ENCODE peak calls at places on chromosomes 13 and 19, in seven cellular contexts. One of them, this sample, is unnamed.

GRCh38 chr13:77810430-77810829 is 108.2 kb downstream of the EDNRB start:
- DNase-seq in amygdala: no peak
- DNase-seq in stimulated activated CD4-positive, alpha-beta T cell treated with anti-CD3 and anti-CD28 coated beads, Interleukin-2, amount 100 ng/mL, for 48 hours: no peak
- DNase-seq in NCI-H524: peak
- DNase-seq in A549: peak
- DNase-seq in glutamatergic neuron: no peak
- DNase-seq in stimulated activated effector memory CD8-positive, alpha-beta T cell treated with anti-CD3 and anti-CD28 coated beads, Interleukin-12 subunit alpha, Interleukin-12 subunit beta, amount 100 ng/mL, for 72 hours: no peak
- DNase-seq in this sample: no peak

GRCh38 chr13:60396008-60396782 is 825 bp upstream of the TDRD3 start:
- DNase-seq in amygdala: peak
- DNase-seq in stimulated activated CD4-positive, alpha-beta T cell treated with anti-CD3 and anti-CD28 coated beads, Interleukin-2, amount 100 ng/mL, for 48 hours: peak
- DNase-seq in NCI-H524: peak
- DNase-seq in A549: peak
- DNase-seq in glutamatergic neuron: peak
- DNase-seq in stimulated activated effector memory CD8-positive, alpha-beta T cell treated with anti-CD3 and anti-CD28 coated beads, Interleukin-12 subunit alpha, Interleukin-12 subunit beta, amount 100 ng/mL, for 72 hours: peak
- DNase-seq in this sample: peak

GRCh38 chr13:45826741-45827140 is 24.8 kb downstream of the SIAH3 start:
- DNase-seq in amygdala: no peak
- DNase-seq in stimulated activated CD4-positive, alpha-beta T cell treated with anti-CD3 and anti-CD28 coated beads, Interleukin-2, amount 100 ng/mL, for 48 hours: no peak
- DNase-seq in NCI-H524: no peak
- DNase-seq in A549: no peak
- DNase-seq in glutamatergic neuron: no peak
- DNase-seq in stimulated activated effector memory CD8-positive, alpha-beta T cell treated with anti-CD3 and anti-CD28 coated beads, Interleukin-12 subunit alpha, Interleukin-12 subunit beta, amount 100 ng/mL, for 72 hours: no peak
- DNase-seq in this sample: no peak

GRCh38 chr19:39240421-39240820 is 4.4 kb downstream of the IFNL3 start:
- DNase-seq in amygdala: no peak
- DNase-seq in stimulated activated CD4-positive, alpha-beta T cell treated with anti-CD3 and anti-CD28 coated beads, Interleukin-2, amount 100 ng/mL, for 48 hours: no peak
- DNase-seq in NCI-H524: no peak
- DNase-seq in A549: no peak
- DNase-seq in glutamatergic neuron: no peak
- DNase-seq in stimulated activated effector memory CD8-positive, alpha-beta T cell treated with anti-CD3 and anti-CD28 coated beads, Interleukin-12 subunit alpha, Interleukin-12 subunit beta, amount 100 ng/mL, for 72 hours: no peak
- DNase-seq in this sample: no peak

GRCh38 chr13:27919934-27920676 is at the start of gene PDX1:
- DNase-seq in amygdala: no peak
- DNase-seq in stimulated activated CD4-positive, alpha-beta T cell treated with anti-CD3 and anti-CD28 coated beads, Interleukin-2, amount 100 ng/mL, for 48 hours: no peak
- DNase-seq in NCI-H524: peak
- DNase-seq in A549: no peak
- DNase-seq in glutamatergic neuron: peak
- DNase-seq in stimulated activated effector memory CD8-positive, alpha-beta T cell treated with anti-CD3 and anti-CD28 coated beads, Interleukin-12 subunit alpha, Interleukin-12 subunit beta, amount 100 ng/mL, for 72 hours: no peak
- DNase-seq in this sample: no peak

GRCh38 chr19:23554548-23554947 is 132.5 kb downstream of the ZNF675 start:
- DNase-seq in amygdala: no peak
- DNase-seq in stimulated activated CD4-positive, alpha-beta T cell treated with anti-CD3 and anti-CD28 coated beads, Interleukin-2, amount 100 ng/mL, for 48 hours: no peak
- DNase-seq in NCI-H524: no peak
- DNase-seq in A549: no peak
- DNase-seq in glutamatergic neuron: no peak
- DNase-seq in stimulated activated effector memory CD8-positive, alpha-beta T cell treated with anti-CD3 and anti-CD28 coated beads, Interleukin-12 subunit alpha, Interleukin-12 subunit beta, amount 100 ng/mL, for 72 hours: no peak
- DNase-seq in this sample: no peak

GRCh38 chr13:93226065-93226622 is 463 bp upstream of the GPC6 start:
- DNase-seq in amygdala: no peak
- DNase-seq in stimulated activated CD4-positive, alpha-beta T cell treated with anti-CD3 and anti-CD28 coated beads, Interleukin-2, amount 100 ng/mL, for 48 hours: no peak
- DNase-seq in NCI-H524: peak
- DNase-seq in A549: no peak
- DNase-seq in glutamatergic neuron: no peak
- DNase-seq in stimulated activated effector memory CD8-positive, alpha-beta T cell treated with anti-CD3 and anti-CD28 coated beads, Interleukin-12 subunit alpha, Interleukin-12 subunit beta, amount 100 ng/mL, for 72 hours: no peak
- DNase-seq in this sample: no peak

GRCh38 chr13:82458169-82458568 is 1424.1 kb downstream of the SLITRK1 start:
- DNase-seq in amygdala: no peak
- DNase-seq in stimulated activated CD4-positive, alpha-beta T cell treated with anti-CD3 and anti-CD28 coated beads, Interleukin-2, amount 100 ng/mL, for 48 hours: no peak
- DNase-seq in NCI-H524: no peak
- DNase-seq in A549: no peak
- DNase-seq in glutamatergic neuron: no peak
- DNase-seq in stimulated activated effector memory CD8-positive, alpha-beta T cell treated with anti-CD3 and anti-CD28 coated beads, Interleukin-12 subunit alpha, Interleukin-12 subunit beta, amount 100 ng/mL, for 72 hours: no peak
- DNase-seq in this sample: no peak

GRCh38 chr19:33460221-33460908 is 61.2 kb downstream of the PEPD start:
- DNase-seq in amygdala: no peak
- DNase-seq in stimulated activated CD4-positive, alpha-beta T cell treated with anti-CD3 and anti-CD28 coated beads, Interleukin-2, amount 100 ng/mL, for 48 hours: no peak
- DNase-seq in NCI-H524: no peak
- DNase-seq in A549: no peak
- DNase-seq in glutamatergic neuron: peak
- DNase-seq in stimulated activated effector memory CD8-positive, alpha-beta T cell treated with anti-CD3 and anti-CD28 coated beads, Interleukin-12 subunit alpha, Interleukin-12 subunit beta, amount 100 ng/mL, for 72 hours: no peak
- DNase-seq in this sample: no peak

This sample was measured in hippocampal formation.